ENCODE peak calls at places on chromosomes 13 and 19, in four cellular contexts. B is IMR-90, V is A549, P is HepG2. G is an unnamed sample.

GRCh38 chr13:73625562-73626339 is 508.5 kb downstream of the KLF12 start:
- DNase-seq in P (no peak), V (no peak), B (no peak), G (no peak)

GRCh38 chr13:40422588-40423235 is 243.7 kb downstream of the FOXO1 start:
- DNase-seq in B (no peak), P (no peak), V (no peak), G (no peak)

GRCh38 chr13:49791753-49792549 is 531 bp downstream of the KPNA3 start:
- DNase-seq in P (no peak), V (peak), B (peak), G (peak)

GRCh38 chr13:90968510-90968909 is 379.0 kb upstream of the MIR17HG start:
- DNase-seq in B (no peak), P (peak), V (peak), G (peak)

GRCh38 chr19:28655054-28655453 is 557.9 kb downstream of the UQCRFS1 start:
- DNase-seq in B (no peak), V (no peak), P (no peak), G (no peak)

GRCh38 chr13:61414686-61415664 is 674 bp downstream of the PCDH20 start:
- DNase-seq in P (peak), V (peak), B (no peak), G (peak)

GRCh38 chr13:49347650-49348385 is 96.0 kb downstream of the CAB39L start:
- DNase-seq in P (no peak), B (no peak), V (no peak), G (no peak)

GRCh38 chr13:34762312-34762711 is 179.8 kb upstream of the NBEA start:
- DNase-seq in P (no peak), B (no peak), V (peak), G (no peak)

GRCh38 chr13:25292301-25292700 is 5.0 kb upstream of the MTMR6 start:
- DNase-seq in B (peak), P (no peak), V (no peak), G (peak)

GRCh38 chr19:8593931-8594330 is 16.6 kb downstream of the ADAMTS10 start:
- DNase-seq in V (peak), B (no peak), P (no peak), G (no peak)

GRCh38 chr19:8589177-8589714 is 12.0 kb upstream of the MYO1F start:
- DNase-seq in V (no peak), P (no peak), B (no peak), G (no peak)

GRCh38 chr19:8595651-8596050 is 14.9 kb downstream of the ADAMTS10 start:
- DNase-seq in V (no peak), B (no peak), P (no peak), G (no peak)

GRCh38 chr19:8596168-8596567 is 14.3 kb downstream of the ADAMTS10 start:
- DNase-seq in P (no peak), B (no peak), V (no peak), G (no peak)

GRCh38 chr19:8592231-8593009 is 15.2 kb upstream of the MYO1F start:
- DNase-seq in B (peak), V (peak), P (no peak), G (peak)
- TF ChIP-seq BHLHE40 in B (no peak), V (no peak), P (no peak), G (no peak)

DNA sequence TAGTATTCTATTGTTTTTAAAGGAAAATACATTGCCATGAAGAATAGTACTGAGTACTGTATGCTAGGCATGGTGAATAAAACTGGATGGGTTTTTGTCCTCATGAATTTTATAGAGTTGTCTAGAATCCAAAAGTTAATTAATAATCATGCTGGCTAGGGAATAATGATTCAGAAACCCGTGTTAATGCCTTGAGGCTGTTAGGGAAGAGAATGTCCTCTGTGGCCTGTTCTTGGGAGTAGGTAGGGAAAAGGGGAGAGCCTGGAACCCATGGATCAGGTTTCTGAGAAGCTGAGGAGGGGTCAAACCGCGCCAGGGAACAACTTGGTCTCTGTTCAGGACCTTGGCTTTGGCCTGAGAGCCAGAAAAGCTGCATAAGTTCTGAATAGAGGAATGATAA is 1376.3 kb upstream of the SLC10A2 start:
- DNase-seq in P (no peak), V (no peak), B (no peak), G (no peak)
- TF ChIP-seq BHLHE40 in P (no peak), V (no peak), B (no peak), G (no peak)

GRCh38 chr13:76512676-76513277 is 373.4 kb downstream of the KCTD12 start:
- DNase-seq in B (peak), P (no peak), V (peak), G (no peak)

GRCh38 chr13:76519685-76520084 is 366.5 kb downstream of the KCTD12 start:
- DNase-seq in B (no peak), P (no peak), V (no peak), G (no peak)

GRCh38 chr13:76516013-76516412 is 370.2 kb downstream of the KCTD12 start:
- DNase-seq in B (peak), V (no peak), P (no peak), G (no peak)
- TF ChIP-seq BHLHE40 in B (peak), V (no peak), P (no peak), G (no peak)

GRCh38 chr19:2478756-2479555 is 3.0 kb downstream of the GADD45B start:
- DNase-seq in B (peak), V (peak), P (no peak), G (no peak)
- TF ChIP-seq BHLHE40 in B (peak), V (no peak), P (no peak), G (no peak)

GRCh38 chr13:81001828-81002385 is 661.0 kb upstream of the SPRY2 start:
- DNase-seq in V (no peak), B (no peak), P (no peak), G (no peak)
- TF ChIP-seq BHLHE40 in V (no peak), B (no peak), P (no peak), G (no peak)

GRCh38 chr13:36347826-36348225 is 1.6 kb upstream of the SPART start:
- DNase-seq in B (no peak), P (no peak), V (no peak), G (no peak)
- TF ChIP-seq BHLHE40 in B (no peak), P (no peak), V (no peak), G (no peak)

G was measured in HEK293T.